ENCODE peak calls at places on chromosomes 7 and 10, in ten cellular contexts. G, Z, X, A, W, P, T, D, O and C are unnamed samples.
A peak's percentile ranks its signal among the peaks of the same experiment; 100 is the strongest.

GRCh38 chr7:97009753-97010732 is 4.7 kb downstream of the DLX6 start:
- DNase-seq in W (no peak), Z (no peak), T (no peak), O (no peak), D (peak; percentile 45), A (no peak), X (no peak), P (no peak), G (no peak), C (no peak)

GRCh38 chr7:155459133-155459866 is 1.4 kb downstream of the EN2 start:
- DNase-seq in P (no peak), W (peak; percentile 32), Z (no peak), G (no peak), T (no peak), X (no peak), A (no peak), O (no peak), D (peak; percentile 68), C (peak; percentile 34)

GRCh38 chr10:48509061-48509772 is 95.7 kb downstream of the ARHGAP22 start:
- DNase-seq in T (no peak), A (no peak), Z (no peak), W (no peak), X (no peak), G (no peak), O (no peak), P (no peak), D (no peak), C (no peak)

GRCh38 chr10:63707254-63707910 is 186.2 kb downstream of the REEP3 start:
- DNase-seq in P (peak; percentile 99), T (no peak), A (peak; percentile 99), W (peak; percentile 97), X (no peak), O (peak; percentile 98), Z (peak; percentile 96), G (no peak), D (no peak), C (no peak)

GRCh38 chr10:133089461-133089800 is 1.7 kb downstream of the ADGRA1 start:
- DNase-seq in T (no peak), D (peak; percentile 80), X (no peak), G (no peak), W (no peak), O (no peak), Z (no peak), A (no peak), P (no peak), C (peak; percentile 28)

GRCh38 chr7:101066141-101066857 is 19.0 kb upstream of the TRIM56 start:
- DNase-seq in W (no peak), A (peak; percentile 62), P (no peak), T (no peak), Z (no peak), O (peak; percentile 84), D (peak; percentile 34), X (no peak), G (no peak), C (no peak)

GRCh38 chr7:105719395-105719794 is 138.1 kb upstream of the EFCAB10 start:
- DNase-seq in X (no peak), W (no peak), A (no peak), Z (no peak), D (peak; percentile 18), O (no peak), P (no peak), T (no peak), G (no peak), C (peak; percentile 43)

GRCh38 chr10:73439605-73440298 is 6.4 kb upstream of the MSS51 start:
- DNase-seq in G (no peak), D (no peak), T (no peak), P (peak; percentile 65), X (no peak), O (peak; percentile 66), A (peak; percentile 57), Z (peak; percentile 54), W (peak; percentile 36), C (no peak)

GRCh38 chr7:126529833-126530232 is 722.9 kb downstream of the GRM8 start:
- DNase-seq in A (peak; percentile 3), O (peak; percentile 54), Z (no peak), G (no peak), P (no peak), W (no peak), D (no peak), X (no peak), T (no peak), C (no peak)

GRCh38 chr7:70612811-70613210 is 519.1 kb upstream of the GALNT17 start:
- DNase-seq in P (no peak), X (no peak), O (no peak), A (no peak), D (peak; percentile 90), G (no peak), Z (no peak), T (no peak), W (no peak), C (no peak)

GRCh38 chr7:64793106-64793755 is 997 bp upstream of the ZNF138 start:
- DNase-seq in D (peak; percentile 2), Z (peak; percentile 1), W (no peak), P (peak; percentile 35), X (no peak), A (no peak), O (peak; percentile 43), T (no peak), G (no peak), C (no peak)

GRCh38 chr10:110861930-110862677 is 9.6 kb upstream of the PDCD4 start:
- DNase-seq in X (no peak), A (peak; percentile 8), G (no peak), Z (peak; percentile 61), P (peak; percentile 15), O (peak; percentile 99), D (no peak), W (no peak), T (no peak), C (no peak)

GRCh38 chr10:51489009-51489408 is 210.4 kb downstream of the CSTF2T start:
- DNase-seq in W (no peak), P (no peak), T (no peak), D (no peak), G (no peak), Z (no peak), X (no peak), A (no peak), O (no peak), C (no peak)

GRCh38 chr7:81662531-81662930 is 107.3 kb downstream of the HGF start:
- DNase-seq in X (no peak), Z (peak; percentile 50), W (no peak), O (peak; percentile 13), A (no peak), T (no peak), P (no peak), D (no peak), G (no peak), C (no peak)

GRCh38 chr10:101536800-101537199 is 51.3 kb downstream of the POLL start:
- DNase-seq in O (peak; percentile 57), T (no peak), Z (peak; percentile 21), G (no peak), A (no peak), P (peak; percentile 13), X (no peak), D (no peak), W (peak; percentile 55), C (no peak)

GRCh38 chr10:23910296-23910695 is 298.6 kb upstream of the KIAA1217 start:
- DNase-seq in D (no peak), Z (no peak), W (no peak), O (no peak), T (no peak), P (no peak), X (no peak), G (no peak), A (no peak), C (no peak)

GRCh38 chr10:45495438-45496152 is 121.6 kb downstream of the ALOX5 start:
- DNase-seq in P (peak; percentile 18), Z (no peak), A (peak; percentile 19), T (no peak), O (peak; percentile 18), G (no peak), D (no peak), X (no peak), W (peak; percentile 55), C (no peak)

GRCh38 chr10:121244791-121245190 is 353.5 kb downstream of the FGFR2 start:
- DNase-seq in O (peak; percentile 56), Z (no peak), D (no peak), P (no peak), T (no peak), A (peak; percentile 87), X (no peak), G (no peak), W (no peak), C (no peak)

GRCh38 chr10:132059760-132060508 is 5.8 kb upstream of the JAKMIP3 start:
- DNase-seq in W (no peak), G (no peak), D (no peak), X (no peak), O (no peak), T (no peak), Z (no peak), A (no peak), P (no peak), C (no peak)

GRCh38 chr10:48774416-48775205 is 89.9 kb downstream of the WDFY4 start:
- DNase-seq in A (no peak), O (no peak), G (no peak), Z (no peak), W (no peak), X (no peak), T (no peak), P (no peak), D (no peak), C (no peak)

GRCh38 chr10:13335881-13336280 is 12.2 kb downstream of the SEPHS1 start:
- DNase-seq in A (no peak), X (no peak), Z (no peak), D (no peak), G (no peak), O (no peak), P (no peak), T (no peak), W (no peak), C (no peak)

GRCh38 chr7:129829677-129830631 is 122.8 kb downstream of the UBE2H start:
- DNase-seq in P (peak; percentile 61), A (peak; percentile 86), O (peak; percentile 79), G (peak; percentile 41), T (peak; percentile 34), W (peak; percentile 95), X (peak; percentile 28), Z (peak; percentile 84), D (peak; percentile 90), C (peak; percentile 71)

GRCh38 chr10:47363781-47364180 is 15.6 kb downstream of the RBP3 start:
- DNase-seq in W (no peak), A (no peak), O (no peak), D (no peak), P (no peak), Z (no peak), G (no peak), T (no peak), X (no peak), C (no peak)

GRCh38 chr7:98520356-98520932 is 96.6 kb upstream of the NPTX2 start:
- DNase-seq in Z (no peak), T (no peak), P (no peak), A (no peak), G (no peak), X (no peak), O (no peak), W (no peak), D (no peak), C (no peak)

GRCh38 chr7:153886506-153887391 is 165.4 kb upstream of the DPP6 start:
- DNase-seq in X (no peak), Z (no peak), T (no peak), W (no peak), D (peak; percentile 93), P (no peak), G (no peak), O (no peak), A (peak; percentile 0), C (no peak)

GRCh38 chr7:155591055-155591750 is 44.8 kb upstream of the CNPY1 start:
- DNase-seq in G (no peak), W (no peak), A (no peak), O (peak; percentile 32), T (no peak), X (no peak), Z (no peak), P (no peak), D (no peak), C (no peak)

GRCh38 chr10:11908991-11909390 is 85.8 kb downstream of the PROSER2 start:
- DNase-seq in X (no peak), T (no peak), Z (no peak), G (no peak), A (no peak), O (no peak), D (no peak), W (no peak), P (no peak), C (no peak)

GRCh38 chr10:18793951-18794350 is 134.7 kb downstream of the ARL5B start:
- DNase-seq in W (peak; percentile 27), X (no peak), A (peak; percentile 16), O (peak; percentile 15), T (no peak), G (no peak), D (peak; percentile 5), P (no peak), Z (peak; percentile 11), C (no peak)